ENCODE peak calls at places on chromosomes 16 and 17, in seven cellular contexts. C, D, R, L, E, O and A are unnamed samples.
A peak's percentile ranks its signal among the peaks of the same experiment; 100 is the strongest.

GRCh38 chr17:49694847-49695697 is 12.7 kb downstream of the SLC35B1 start:
- DNase-seq in C (peak; percentile 64), D (peak; percentile 58), R (peak; percentile 60), L (peak; percentile 55), E (peak; percentile 65), O (peak; percentile 43), A (peak; percentile 71)

GRCh38 chr16:23148513-23149266 is 562 bp downstream of the USP31 start:
- DNase-seq in C (peak; percentile 48), D (peak; percentile 83), R (peak; percentile 61), L (peak; percentile 79), E (peak; percentile 29), O (peak; percentile 41), A (peak; percentile 76)

GRCh38 chr17:38967290-38967738 is at the start of gene FBXO47:
- DNase-seq in C (peak; percentile 95), D (peak; percentile 97), R (peak; percentile 80), L (peak; percentile 97), E (peak; percentile 92), O (no peak), A (peak; percentile 93)

GRCh38 chr16:55473584-55473983 is 5.4 kb upstream of the MMP2 start:
- DNase-seq in C (no peak), D (no peak), R (no peak), L (no peak), E (no peak), O (no peak), A (no peak)

GRCh38 chr16:68492151-68492500 is 43.8 kb upstream of the SMPD3 start:
- DNase-seq in C (no peak), D (no peak), R (no peak), L (no peak), E (no peak), O (no peak), A (no peak)

GRCh38 chr16:80746231-80746630 is 58.2 kb downstream of the CDYL2 start:
- DNase-seq in C (no peak), D (no peak), R (no peak), L (no peak), E (no peak), O (no peak), A (no peak)

GRCh38 chr17:49971848-49972485 is 3.0 kb downstream of the DLX4 start:
- DNase-seq in C (no peak), D (no peak), R (no peak), L (no peak), E (no peak), O (no peak), A (no peak)

GRCh38 chr17:63361182-63361581 is 84.9 kb downstream of the CYB561 start:
- DNase-seq in C (no peak), D (no peak), R (no peak), L (no peak), E (no peak), O (no peak), A (no peak)

GRCh38 chr17:78939615-78940014 is 14.4 kb upstream of the TIMP2 start:
- DNase-seq in C (no peak), D (no peak), R (no peak), L (no peak), E (no peak), O (no peak), A (no peak)

GRCh38 chr16:4888428-4889135 is 41.3 kb downstream of the UBN1 start:
- DNase-seq in C (no peak), D (no peak), R (no peak), L (no peak), E (no peak), O (no peak), A (no peak)

GRCh38 chr17:82230627-82231311 is 1.9 kb downstream of the SLC16A3 start:
- DNase-seq in C (peak; percentile 78), D (peak; percentile 94), R (peak; percentile 42), L (peak; percentile 72), E (peak; percentile 78), O (peak; percentile 27), A (peak; percentile 82)

GRCh38 chr17:81120149-81120484 is 45.2 kb upstream of the PVALEF start:
- DNase-seq in C (no peak), D (no peak), R (no peak), L (no peak), E (no peak), O (no peak), A (no peak)

GRCh38 chr17:73262676-73263642 is 1.3 kb upstream of the CPSF4L start:
- DNase-seq in C (no peak), D (no peak), R (no peak), L (peak; percentile 41), E (no peak), O (no peak), A (no peak)

GRCh38 chr17:34980681-34981537 is 597 bp downstream of the LIG3 start:
- DNase-seq in C (peak; percentile 75), D (peak; percentile 81), R (peak; percentile 78), L (peak; percentile 83), E (peak; percentile 52), O (peak; percentile 88), A (peak; percentile 70)

GRCh38 chr16:69732101-69732500 is 5.7 kb upstream of the NQO1 start:
- DNase-seq in C (no peak), D (no peak), R (no peak), L (no peak), E (no peak), O (no peak), A (no peak)

GRCh38 chr16:67393111-67393789 is at the start of gene TPPP3:
- DNase-seq in C (peak; percentile 89), D (peak; percentile 95), R (peak; percentile 19), L (peak; percentile 91), E (peak; percentile 78), O (no peak), A (peak; percentile 94)

GRCh38 chr16:72371307-72372081 is 199.5 kb upstream of the PMFBP1 start:
- DNase-seq in C (no peak), D (no peak), R (no peak), L (no peak), E (no peak), O (no peak), A (no peak)
- H3K4me1 ChIP-seq in C (no peaks in the 10 kb centered on the region), D (no peaks in the 10 kb centered on the region), R (no peaks in the 10 kb centered on the region), L (no peaks in the 10 kb centered on the region), E (no peaks in the 10 kb centered on the region), O (no peaks in the 10 kb centered on the region), A (no peaks in the 10 kb centered on the region)

GRCh38 chr17:53950858-53951250 is 128.1 kb downstream of the KIF2B start:
- DNase-seq in C (no peak), D (no peak), R (no peak), L (no peak), E (no peak), O (no peak), A (no peak)
- H3K9me3 ChIP-seq in C (no peaks in the 10 kb centered on the region), D (no peaks in the 10 kb centered on the region), R (no peaks in the 10 kb centered on the region), L (no peaks in the 10 kb centered on the region), E (peaks cover 4% of the 10 kb centered on the region), O (no peaks in the 10 kb centered on the region), A (peaks cover 5% of the 10 kb centered on the region)

DNA sequence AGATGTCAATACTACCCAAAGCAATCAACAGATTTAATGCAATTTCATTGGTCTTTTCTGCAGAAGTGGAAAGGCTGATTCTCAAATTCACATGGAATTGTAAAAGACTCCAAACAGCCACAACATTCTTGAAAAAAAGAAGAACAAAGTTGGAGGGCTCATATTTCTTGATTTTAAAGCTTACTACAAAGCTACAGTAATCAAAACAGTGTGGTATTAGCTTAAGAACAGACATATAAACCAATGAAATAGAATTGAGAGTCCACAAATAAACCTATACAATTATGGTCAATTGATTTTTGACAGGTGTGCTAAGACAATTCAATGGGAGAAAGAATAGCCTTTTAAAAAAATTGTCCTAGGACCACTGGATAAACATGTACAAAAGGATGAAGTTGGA is 14.4 kb upstream of the ABCC1 start:
- DNase-seq in C (no peak), D (no peak), R (no peak), L (no peak), E (no peak), O (no peak), A (no peak)
- H3K36me3 ChIP-seq in C (no peaks in the 10 kb centered on the region), D (no peaks in the 10 kb centered on the region), R (no peaks in the 10 kb centered on the region), L (no peaks in the 10 kb centered on the region), E (no peaks in the 10 kb centered on the region), O (no peaks in the 10 kb centered on the region), A (no peaks in the 10 kb centered on the region)

GRCh38 chr16:74745109-74745615 is 29.5 kb downstream of the FA2H start:
- DNase-seq in C (no peak), D (no peak), R (no peak), L (no peak), E (no peak), O (no peak), A (no peak)
- H3K4me1 ChIP-seq in C (peaks cover 4% of the 10 kb centered on the region), D (no peaks in the 10 kb centered on the region), R (no peaks in the 10 kb centered on the region), L (peaks cover 26% of the 10 kb centered on the region), E (peaks cover 15% of the 10 kb centered on the region), O (no peaks in the 10 kb centered on the region), A (no peaks in the 10 kb centered on the region)

DNA sequence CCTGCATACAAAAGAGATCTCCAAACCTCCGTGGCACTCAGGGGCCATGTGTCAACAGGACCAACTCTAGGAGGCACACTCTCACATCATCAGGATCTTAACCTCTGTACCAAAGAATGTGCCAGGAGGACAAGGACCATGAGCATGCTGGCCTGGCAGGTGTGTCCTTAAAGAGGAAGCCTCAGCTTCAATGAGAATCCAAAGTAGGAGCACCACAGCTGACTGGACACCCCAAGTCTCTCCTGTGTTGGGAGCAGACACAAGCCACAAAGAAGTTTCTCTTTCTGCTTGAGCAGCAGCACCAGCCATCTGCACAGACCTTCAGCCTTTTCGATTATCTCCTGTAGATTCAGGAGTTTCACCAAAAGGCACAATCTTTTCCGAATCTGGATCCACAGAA is 1734.5 kb downstream of the TP53TG3F start:
- DNase-seq in C (no peak), D (no peak), R (no peak), L (no peak), E (no peak), O (no peak), A (no peak)
- H3K9me3 ChIP-seq in C (no peaks in the 10 kb centered on the region), D (no peaks in the 10 kb centered on the region), R (no peaks in the 10 kb centered on the region), L (no peaks in the 10 kb centered on the region), E (no peaks in the 10 kb centered on the region), O (no peaks in the 10 kb centered on the region), A (no peaks in the 10 kb centered on the region)